ENCODE peak calls at places on chromosomes 2 and 18, in seven cellular contexts. I is IMR-90, P is fibroblast of pulmonary artery, L is mucosa of descending colon, V is AG09319, N is AG10803, B is left ventricle myocardium inferior. X is an unnamed sample.
A peak's percentile ranks its signal among the peaks of the same experiment; 100 is the strongest.

GRCh38 chr2:74205113-74205512 is 6.7 kb downstream of the MTHFD2 start:
- DNase-seq in I (no peak), V (no peak), N (no peak), B (no peak), P (no peak), L (no peak), X (no peak)

GRCh38 chr2:64514018-64514417 is 10.1 kb upstream of the AFTPH start:
- DNase-seq in P (peak; percentile 37), I (no peak), V (no peak), B (no peak), N (no peak), L (no peak), X (no peak)

GRCh38 chr18:45026162-45026561 is 345.5 kb downstream of the SETBP1 start:
- DNase-seq in V (no peak), B (no peak), I (no peak), P (no peak), N (no peak), L (no peak), X (no peak)

GRCh38 chr18:8910843-8911242 is 191.7 kb upstream of the NDUFV2 start:
- DNase-seq in N (peak; percentile 12), P (no peak), I (no peak), L (no peak), V (no peak), B (no peak), X (no peak)

GRCh38 chr2:31893093-31893492 is 117.7 kb downstream of the MEMO1 start:
- DNase-seq in P (no peak), B (no peak), L (no peak), I (no peak), N (no peak), V (no peak), X (no peak)

GRCh38 chr2:149781263-149781808 is 193.8 kb upstream of the MMADHC start:
- DNase-seq in N (no peak), I (no peak), P (no peak), V (no peak), L (no peak), B (no peak), X (no peak)

GRCh38 chr2:105437708-105438103 is 38.9 kb upstream of the FHL2 start:
- DNase-seq in N (peak; percentile 65), I (peak; percentile 90), B (no peak), V (peak; percentile 80), P (peak; percentile 59), L (no peak), X (peak; percentile 86)

GRCh38 chr2:186129767-186130581 is 356.1 kb upstream of the ZC3H15 start:
- DNase-seq in B (no peak), N (no peak), V (no peak), P (peak; percentile 32), L (no peak), I (peak; percentile 40), X (peak; percentile 65)

GRCh38 chr2:35428548-35428947 is 927.0 kb upstream of the CRIM1 start:
- DNase-seq in V (no peak), L (peak; percentile 39), N (no peak), P (peak; percentile 17), I (no peak), B (no peak), X (peak; percentile 21)

GRCh38 chr2:118423776-118424175 is 335.5 kb downstream of the INSIG2 start:
- DNase-seq in L (no peak), P (no peak), I (no peak), N (no peak), V (no peak), B (no peak), X (no peak)

GRCh38 chr18:75854174-75854573 is 426.7 kb upstream of the SMIM21 start:
- DNase-seq in N (no peak), L (peak; percentile 67), P (no peak), B (no peak), V (no peak), I (no peak), X (no peak)

GRCh38 chr2:217939629-217940245 is 63.1 kb downstream of the TNS1 start:
- DNase-seq in P (no peak), B (peak; percentile 43), N (no peak), L (no peak), V (no peak), I (no peak), X (no peak)

GRCh38 chr2:95530734-95531133 is 46.2 kb upstream of the TRIM43B start:
- DNase-seq in P (peak; percentile 44), N (peak; percentile 45), B (no peak), I (peak; percentile 88), V (no peak), L (no peak), X (peak; percentile 55)

GRCh38 chr2:156115338-156115737 is 217.2 kb downstream of the NR4A2 start:
- DNase-seq in N (peak; percentile 21), V (no peak), P (peak; percentile 21), L (no peak), I (no peak), B (no peak), X (peak; percentile 1)

GRCh38 chr18:51890762-51891161 is 449.2 kb upstream of the DCC start:
- DNase-seq in P (peak; percentile 0), V (no peak), L (peak; percentile 36), B (no peak), N (peak; percentile 12), I (peak; percentile 0), X (peak; percentile 6)

GRCh38 chr2:201996006-201996405 is 37.6 kb upstream of the FZD7 start:
- DNase-seq in P (no peak), B (no peak), I (no peak), N (no peak), L (no peak), V (no peak), X (no peak)

GRCh38 chr18:23992119-23992940 is 22.2 kb upstream of the TTC39C start:
- DNase-seq in B (peak; percentile 51), I (peak; percentile 38), L (no peak), V (no peak), N (peak; percentile 72), P (no peak), X (no peak)

GRCh38 chr2:230811508-230811907 is 53.2 kb upstream of the ITM2C start:
- DNase-seq in L (no peak), N (no peak), V (no peak), I (peak; percentile 83), B (no peak), P (peak; percentile 79), X (peak; percentile 61)

GRCh38 chr2:178227187-178227586 is 32.9 kb downstream of the OSBPL6 start:
- DNase-seq in B (no peak), P (peak; percentile 53), L (no peak), V (no peak), I (peak; percentile 76), N (peak; percentile 45), X (peak; percentile 74)

DNA sequence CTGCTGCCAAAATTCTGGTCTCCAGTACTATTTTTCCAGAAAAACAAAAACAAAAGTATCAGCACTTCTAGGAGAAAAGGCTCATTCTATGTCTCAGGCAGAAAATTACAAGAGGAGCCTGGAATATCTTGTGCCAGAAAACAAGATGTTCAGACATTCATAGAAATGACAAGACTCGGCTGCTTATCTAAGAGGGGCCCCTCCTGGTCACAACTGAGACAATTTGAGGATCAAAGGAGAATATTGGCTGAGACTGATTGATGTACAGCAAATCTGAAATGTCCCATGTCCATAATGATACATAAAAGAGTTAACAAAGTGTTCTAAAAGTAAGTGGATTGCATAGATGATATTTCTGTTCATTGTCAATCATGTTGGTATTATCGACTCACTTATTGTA is 2.4 kb upstream of the RPS7 start:
- DNase-seq in B (no peak), I (no peak), P (no peak), V (no peak), L (no peak), N (no peak), X (no peak)
- TF ChIP-seq CTCF in B (no peak), I (no peak), P (no peak), V (no peak), L (no peak), N (no peak), X (no peak)

GRCh38 chr2:224359569-224359968 is 42.3 kb downstream of the FAM124B start:
- DNase-seq in V (no peak), I (no peak), L (no peak), P (peak; percentile 14), B (no peak), N (no peak), X (peak; percentile 22)
- TF ChIP-seq CTCF in V (peak; percentile 16), I (peak; percentile 36), L (no peak), P (peak; percentile 47), B (peak; percentile 25), N (peak; percentile 50), X (peak; percentile 53)

GRCh38 chr2:109331864-109332848 is 203.2 kb downstream of the SH3RF3 start:
- DNase-seq in I (peak; percentile 96), B (peak; percentile 79), P (peak; percentile 87), L (peak; percentile 60), N (peak; percentile 93), V (no peak), X (peak; percentile 82)

GRCh38 chr2:109332880-109333279 is 203.9 kb downstream of the SH3RF3 start:
- DNase-seq in N (no peak), B (no peak), V (no peak), L (no peak), I (no peak), P (no peak), X (no peak)

GRCh38 chr2:109331081-109331480 is 202.1 kb downstream of the SH3RF3 start:
- DNase-seq in P (no peak), N (no peak), I (no peak), V (no peak), B (no peak), L (no peak), X (no peak)

GRCh38 chr2:109335586-109336266 is 206.7 kb downstream of the SH3RF3 start:
- DNase-seq in B (no peak), V (no peak), P (peak; percentile 74), I (peak; percentile 83), L (no peak), N (peak; percentile 92), X (peak; percentile 74)

DNA sequence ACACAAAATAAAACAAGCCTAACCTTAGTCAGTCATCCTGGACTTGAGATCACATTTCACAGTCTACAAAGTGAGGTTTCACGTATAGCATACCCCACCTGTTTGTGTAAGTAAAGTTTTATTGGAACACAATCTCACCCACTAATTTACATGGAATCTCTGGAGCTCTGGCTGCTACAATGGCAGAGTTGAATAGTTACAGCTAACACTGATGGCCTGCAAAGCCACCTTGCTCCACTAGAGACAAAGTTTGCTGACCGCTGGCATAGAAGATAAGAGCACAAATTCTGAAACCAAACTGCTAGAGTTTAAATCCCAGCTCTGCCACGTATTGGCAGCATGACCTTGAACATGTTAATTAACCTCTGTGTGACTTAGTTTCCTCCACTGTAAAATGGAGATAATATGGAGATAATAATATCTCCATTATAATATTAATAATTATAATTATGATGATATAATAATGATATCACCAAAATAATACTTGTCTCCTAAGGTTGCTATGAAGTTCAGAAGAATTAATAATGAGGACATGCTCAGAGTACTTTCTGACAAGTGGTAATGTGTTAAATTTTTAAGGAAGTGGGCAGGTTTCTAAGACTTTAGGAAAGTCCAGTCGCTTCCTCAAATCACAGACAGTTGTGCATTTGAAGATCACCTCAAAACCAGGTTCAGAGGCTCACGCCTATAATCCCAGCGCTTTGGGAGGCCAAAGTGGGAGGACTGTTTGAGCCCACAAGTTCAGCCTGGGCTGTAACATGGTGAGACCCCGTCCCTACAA is 204.6 kb downstream of the SH3RF3 start:
- DNase-seq in N (no peak), P (no peak), V (no peak), I (peak; percentile 47), B (no peak), L (no peak), X (peak; percentile 34)
- TF ChIP-seq CTCF in N (peak; percentile 49), P (peak; percentile 53), V (peak; percentile 15), I (peak; percentile 44), B (peak; percentile 25), L (no peak), X (peak; percentile 55)

DNA sequence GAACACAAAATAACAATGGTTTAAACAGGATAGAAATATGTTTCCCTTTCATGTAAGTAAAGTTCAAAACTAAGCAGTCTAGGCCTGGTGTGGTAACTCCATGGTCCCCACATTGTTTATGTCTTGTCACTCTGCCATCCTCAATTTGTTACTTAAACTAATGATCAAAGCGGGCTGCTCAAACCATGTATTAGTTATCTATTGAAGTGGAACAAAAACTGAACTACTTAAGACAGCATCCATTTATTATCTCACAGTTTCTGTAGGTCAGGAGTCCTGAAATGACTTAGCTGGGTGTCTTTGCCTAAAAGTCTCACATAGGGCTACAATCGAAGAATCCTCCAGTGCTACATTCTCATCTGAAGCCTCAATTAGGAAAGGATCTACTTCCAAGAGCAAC is 91.6 kb downstream of the NAB1 start:
- DNase-seq in V (no peak), I (no peak), P (no peak), L (no peak), N (no peak), B (no peak), X (no peak)
- TF ChIP-seq CTCF in V (no peak), I (no peak), P (no peak), L (no peak), N (no peak), B (no peak), X (no peak)